ENCODE peak calls at places on chromosomes 5 and 9, in four cellular contexts. P is HCT116, M is HepG2, R is SK-N-SH. W is an unnamed sample.

GRCh38 chr9:89534464-89534863 is 36.6 kb upstream of the SEMA4D start:
- DNase-seq in P (no peak), M (no peak), R (no peak), W (no peak)

GRCh38 chr9:78000221-78000620 is 31.4 kb downstream of the GNAQ start:
- DNase-seq in P (no peak), M (no peak), R (no peak), W (no peak)

GRCh38 chr5:87394407-87394806 is 18.3 kb downstream of the CCNH start:
- DNase-seq in P (no peak), M (no peak), R (no peak), W (no peak)

GRCh38 chr9:120447959-120448500 is 131.9 kb downstream of the CDK5RAP2 start:
- DNase-seq in P (no peak), M (no peak), R (no peak), W (no peak)

GRCh38 chr9:110638381-110638954 is 30.1 kb upstream of the MUSK start:
- DNase-seq in P (no peak), M (no peak), R (no peak), W (peak)

GRCh38 chr5:127930311-127930710 is 153.3 kb upstream of the SLC12A2 start:
- DNase-seq in P (peak), M (peak), R (no peak), W (peak)

GRCh38 chr9:73090214-73090613 is 61.5 kb upstream of the ANXA1 start:
- DNase-seq in P (no peak), M (no peak), R (no peak), W (no peak)

GRCh38 chr9:5326893-5327548 is 12.7 kb downstream of the RLN1 start:
- DNase-seq in P (no peak), M (peak), R (no peak), W (no peak)

GRCh38 chr5:151490617-151491016 is 43.2 kb downstream of the SLC36A1 start:
- DNase-seq in P (no peak), M (no peak), R (no peak), W (no peak)
- TF ChIP-seq JUND in P (no peak), M (no peak), R (no peak), W (no peak)

GRCh38 chr9:135820661-135821060 is 86.7 kb downstream of the CAMSAP1 start:
- DNase-seq in P (no peak), M (no peak), R (no peak), W (no peak)

GRCh38 chr9:135821733-135822382 is 85.5 kb downstream of the CAMSAP1 start:
- DNase-seq in P (no peak), M (no peak), R (no peak), W (no peak)

GRCh38 chr9:135819905-135820304 is 87.4 kb downstream of the CAMSAP1 start:
- DNase-seq in P (no peak), M (no peak), R (no peak), W (no peak)

GRCh38 chr9:135822383-135822755 is 85.0 kb downstream of the CAMSAP1 start:
- DNase-seq in P (no peak), M (no peak), R (no peak), W (no peak)

DNA sequence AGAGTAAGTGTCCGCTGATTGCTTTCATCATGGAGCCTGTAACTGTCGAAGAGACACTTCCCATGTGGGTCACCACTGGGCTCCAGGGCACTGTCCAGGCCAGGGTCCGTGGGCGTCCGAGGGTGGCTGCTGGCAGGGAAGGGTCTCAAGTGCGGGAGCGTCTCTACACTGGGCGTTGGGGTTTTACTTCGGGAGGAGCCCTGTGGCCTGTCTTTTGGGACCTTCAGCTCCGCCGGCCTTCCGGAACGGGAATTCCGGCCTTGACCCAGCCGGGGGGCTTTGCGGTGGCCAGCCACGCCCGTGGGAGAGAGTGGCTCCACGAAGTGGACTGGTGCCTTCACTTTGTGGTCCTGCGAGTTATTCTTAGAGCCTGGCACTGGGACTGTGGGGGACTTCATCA is 86.2 kb downstream of the CAMSAP1 start:
- DNase-seq in P (no peak), M (no peak), R (no peak), W (no peak)
- TF ChIP-seq JUND in P (no peak), M (no peak), R (no peak), W (no peak)

DNA sequence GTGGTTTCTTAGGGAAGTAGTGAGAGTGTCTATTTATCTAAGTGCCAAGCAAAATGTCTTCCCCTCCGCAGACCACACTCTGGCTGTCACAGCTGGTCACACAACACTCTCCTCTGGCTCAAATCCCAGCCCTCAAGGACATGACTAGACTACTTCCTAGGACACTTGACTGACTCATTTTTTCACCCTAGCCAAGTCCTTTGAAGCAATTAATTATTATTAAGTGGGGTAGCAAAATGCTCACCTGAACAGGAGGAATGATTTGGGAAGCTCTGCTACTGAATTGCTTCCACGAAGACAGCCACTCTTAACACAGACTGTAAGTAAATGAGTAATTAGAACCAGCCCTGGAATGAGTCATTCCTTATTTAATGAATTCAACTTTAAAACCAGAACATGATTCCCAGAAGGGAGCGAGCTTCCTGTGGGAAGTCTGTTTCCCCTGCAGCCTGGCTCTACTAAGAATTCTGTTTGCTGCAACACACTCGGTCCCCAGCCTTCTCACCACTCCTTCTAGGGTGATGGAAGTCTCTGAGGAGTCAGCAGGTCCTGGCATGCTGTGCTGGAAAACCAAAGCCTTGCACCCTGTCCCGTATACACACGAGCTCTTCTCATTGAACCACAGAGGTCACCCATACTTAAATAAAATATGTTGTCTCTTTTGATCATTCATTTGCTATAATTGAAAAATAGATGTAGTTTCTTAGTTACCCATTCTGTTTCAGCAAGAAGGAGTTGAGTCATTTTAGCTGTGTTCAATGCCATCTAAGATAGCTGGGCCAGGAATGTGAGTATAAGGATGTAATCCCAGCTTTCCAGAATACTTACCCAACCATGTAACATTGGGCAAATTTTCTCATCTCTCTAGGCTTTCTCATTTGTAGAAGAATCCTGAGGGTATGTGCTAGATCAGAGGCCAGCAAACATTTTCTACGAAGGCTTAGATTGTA is 218.6 kb upstream of the RASEF start:
- DNase-seq in P (no peak), M (no peak), R (peak), W (no peak)
- TF ChIP-seq JUND in P (no peak), M (no peak), R (peak), W (no peak)

GRCh38 chr5:177507165-177507564 is 2.5 kb downstream of the DOK3 start:
- DNase-seq in P (no peak), M (peak), R (no peak), W (no peak)
- TF ChIP-seq JUND in P (no peak), M (no peak), R (no peak), W (no peak)

GRCh38 chr9:128614728-128615127 is 41.9 kb downstream of the DYNC2I2 start:
- DNase-seq in P (no peak), M (no peak), R (no peak), W (no peak)

GRCh38 chr9:128611600-128612394 is 44.9 kb downstream of the DYNC2I2 start:
- DNase-seq in P (no peak), M (no peak), R (no peak), W (no peak)

GRCh38 chr9:128617943-128618342 is 38.7 kb downstream of the DYNC2I2 start:
- DNase-seq in P (no peak), M (no peak), R (no peak), W (no peak)

GRCh38 chr9:128619127-128619526 is 37.5 kb downstream of the DYNC2I2 start:
- DNase-seq in P (no peak), M (no peak), R (no peak), W (no peak)

DNA sequence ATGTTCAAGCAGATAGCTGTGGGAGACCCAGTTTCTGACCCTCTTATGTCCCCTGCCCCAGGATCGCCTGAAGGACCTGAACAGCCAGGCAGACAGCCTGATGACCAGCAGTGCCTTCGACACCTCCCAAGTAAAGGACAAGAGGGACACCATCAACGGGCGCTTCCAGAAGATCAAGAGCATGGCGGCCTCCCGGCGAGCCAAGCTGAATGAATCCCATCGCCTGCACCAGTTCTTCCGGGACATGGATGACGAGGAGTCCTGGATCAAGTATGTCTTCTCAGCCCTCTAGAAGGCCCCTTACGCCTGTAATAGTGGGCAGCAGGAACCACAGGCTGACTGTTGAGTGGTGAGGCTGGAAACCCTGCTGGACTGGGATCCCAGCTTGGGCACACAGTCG is 41.1 kb downstream of the DYNC2I2 start:
- DNase-seq in P (no peak), M (no peak), R (no peak), W (no peak)
- TF ChIP-seq JUND in P (no peak), M (no peak), R (no peak), W (no peak)

GRCh38 chr9:134731497-134732391 is 90.1 kb downstream of the COL5A1 start:
- DNase-seq in P (no peak), M (no peak), R (no peak), W (no peak)
- TF ChIP-seq JUND in P (no peak), M (no peak), R (no peak), W (no peak)

GRCh38 chr5:79235578-79236363 is at the start of gene JMY:
- DNase-seq in P (peak), M (peak), R (peak), W (peak)
- TF ChIP-seq JUND in P (no peak), M (peak), R (no peak), W (no peak)

W was measured in T47D.